ENCODE peak calls at places on chromosome 4, in five cellular contexts. K, Q, B, F and A are unnamed samples.

GRCh38 chr4:20358110-20358509 is 106.4 kb downstream of the SLIT2 start:
- DNase-seq in K (no peak), Q (no peak), B (no peak), F (no peak), A (peak; percentile 60)

GRCh38 chr4:160498211-160498610 is 1395.3 kb downstream of the RAPGEF2 start:
- DNase-seq in K (no peak), Q (no peak), B (no peak), F (no peak), A (no peak)

GRCh38 chr4:26083987-26084386 is 170.0 kb downstream of the SMIM20 start:
- DNase-seq in K (no peak), Q (peak; percentile 83), B (no peak), F (peak; percentile 80), A (peak; percentile 90)

GRCh38 chr4:48297447-48297846 is 27.8 kb upstream of the TEC start:
- DNase-seq in K (no peak), Q (no peak), B (no peak), F (no peak), A (peak; percentile 9)

GRCh38 chr4:59945716-59946115 is 1254.4 kb upstream of the ADGRL3 start:
- DNase-seq in K (no peak), Q (no peak), B (no peak), F (no peak), A (no peak)

GRCh38 chr4:173530326-173531062 is 465 bp upstream of the HAND2 start:
- DNase-seq in K (no peak), Q (no peak), B (no peak), F (no peak), A (no peak)

GRCh38 chr4:6562931-6563901 is 11.8 kb upstream of the MAN2B2 start:
- DNase-seq in K (no peak), Q (no peak), B (no peak), F (peak; percentile 28), A (peak; percentile 42)

GRCh38 chr4:8319731-8320385 is 50.3 kb downstream of the HTRA3 start:
- DNase-seq in K (peak; percentile 86), Q (no peak), B (peak; percentile 66), F (peak; percentile 37), A (peak; percentile 52)

GRCh38 chr4:896216-896615 is 35.9 kb downstream of the GAK start:
- DNase-seq in K (no peak), Q (no peak), B (no peak), F (no peak), A (no peak)
- TF ChIP-seq CTCF in K (no peak), Q (no peak), B (no peak), F (peak; percentile 9), A (no peak)

GRCh38 chr4:103099691-103100392 is at the start of gene BDH2:
- DNase-seq in K (no peak), Q (peak; percentile 95), B (no peak), F (peak; percentile 91), A (peak; percentile 95)
- H3K4me3 ChIP-seq in K (peak within 1 kb of the TSS; percentile 28), Q (peak within 1 kb of the TSS; percentile 44), B (peak within 1 kb of the TSS; percentile 61), F (peak within 1 kb of the TSS; percentile 55), A (peak within 1 kb of the TSS; percentile 67)

DNA sequence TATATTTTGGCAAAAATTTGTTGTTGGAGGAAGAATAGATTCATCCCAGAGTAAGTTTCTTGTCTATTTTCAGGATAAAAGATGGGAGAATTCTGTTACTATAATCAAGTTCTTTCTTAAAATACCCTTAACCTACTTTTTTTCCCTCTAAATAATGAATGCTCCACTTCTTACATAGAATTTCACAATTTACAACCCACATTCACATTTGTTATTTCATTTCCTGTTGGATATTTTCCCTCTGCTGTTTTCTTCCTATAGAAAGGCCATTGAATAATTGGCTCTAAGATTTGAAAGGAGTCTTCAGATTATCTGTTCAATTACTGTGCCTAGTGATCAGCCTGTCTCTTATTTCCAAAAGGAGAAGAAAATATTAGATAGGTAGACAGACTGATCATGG is 79.6 kb downstream of the CPE start:
- DNase-seq in K (no peak), Q (no peak), B (no peak), F (no peak), A (no peak)
- TF ChIP-seq CTCF in K (no peak), Q (no peak), B (no peak), F (no peak), A (no peak)

GRCh38 chr4:56531823-56532222 is 26.2 kb downstream of the ARL9 start:
- DNase-seq in K (no peak), Q (no peak), B (no peak), F (no peak), A (no peak)

GRCh38 chr4:56530269-56531148 is 24.9 kb downstream of the ARL9 start:
- DNase-seq in K (peak; percentile 88), Q (peak; percentile 45), B (peak; percentile 88), F (peak; percentile 55), A (peak; percentile 75)

GRCh38 chr4:56535915-56536314 is 30.3 kb downstream of the ARL9 start:
- DNase-seq in K (no peak), Q (no peak), B (no peak), F (no peak), A (no peak)

GRCh38 chr4:56532239-56532638 is 26.6 kb downstream of the ARL9 start:
- DNase-seq in K (no peak), Q (no peak), B (no peak), F (no peak), A (no peak)

GRCh38 chr4:56531149-56531770 is 25.7 kb downstream of the ARL9 start:
- DNase-seq in K (no peak), Q (no peak), B (no peak), F (no peak), A (no peak)
- H3K4me3 ChIP-seq in K (peak overlapping the region; percentile 55), Q (peak overlapping the region; percentile 61), B (peak overlapping the region; percentile 64), F (peak overlapping the region; percentile 55), A (peak overlapping the region; percentile 73)